ENCODE peak calls at places on chromosomes 1 and 21, in four cellular contexts. N is H9, B is mesendoderm, D is H1. X is an unnamed sample.

GRCh38 chr1:233061265-233061664 is 110.9 kb downstream of the NTPCR start:
- DNase-seq in N (no peak), B (no peak), D (no peak), X (no peak)

GRCh38 chr1:24745711-24746582 is 700 bp downstream of the CLIC4 start:
- DNase-seq in N (no peak), B (peak), D (no peak), X (peak)

GRCh38 chr1:16628361-16629111 is 15.2 kb upstream of the NBPF1 start:
- DNase-seq in N (peak), B (no peak), D (no peak), X (no peak)

GRCh38 chr1:77539510-77540142 is 142.8 kb downstream of the ZZZ3 start:
- DNase-seq in N (no peak), B (peak), D (no peak), X (peak)

GRCh38 chr1:210366767-210367166 is 38.1 kb downstream of the HHAT start:
- DNase-seq in N (peak), B (peak), D (no peak), X (no peak)

GRCh38 chr1:243742814-243743213 is 107.2 kb downstream of the AKT3 start:
- DNase-seq in N (no peak), B (no peak), D (no peak), X (peak)

GRCh38 chr1:32773018-32773763 is 44.0 kb downstream of the YARS1 start:
- DNase-seq in N (peak), B (peak), D (peak), X (peak)

GRCh38 chr1:214028569-214028968 is 40.8 kb downstream of the PROX1 start:
- DNase-seq in N (no peak), B (no peak), D (no peak), X (no peak)

GRCh38 chr1:18452550-18452949 is 28.2 kb upstream of the KLHDC7A start:
- DNase-seq in N (peak), B (peak), D (no peak), X (no peak)

GRCh38 chr21:36542312-36543101 is 62.6 kb upstream of the CLDN14 start:
- DNase-seq in N (peak), B (peak), D (peak), X (no peak)

GRCh38 chr1:94697839-94698238 is 122.3 kb upstream of the SLC44A3 start:
- DNase-seq in N (no peak), B (no peak), D (no peak), X (no peak)

GRCh38 chr21:32311621-32312020 is 13.0 kb downstream of the MRAP start:
- DNase-seq in N (no peak), B (no peak), D (no peak), X (no peak)

GRCh38 chr1:59427155-59427554 is 130.3 kb downstream of the FGGY start:
- DNase-seq in N (no peak), B (peak), D (no peak), X (peak)

GRCh38 chr1:150661156-150661555 is 31.7 kb upstream of the ENSA start:
- DNase-seq in N (no peak), B (no peak), D (no peak), X (no peak)

GRCh38 chr1:189500777-189501176 is 976.9 kb downstream of the BRINP3 start:
- DNase-seq in N (no peak), B (no peak), D (no peak), X (peak)

GRCh38 chr1:244137725-244138124 is 86.6 kb downstream of the ZBTB18 start:
- DNase-seq in N (no peak), B (no peak), D (no peak), X (peak)

GRCh38 chr1:218674280-218674773 is 329.2 kb downstream of the TGFB2 start:
- DNase-seq in N (peak), B (peak), D (peak), X (peak)

GRCh38 chr1:185512442-185512841 is 195.4 kb upstream of the IVNS1ABP start:
- DNase-seq in N (no peak), B (no peak), D (no peak), X (peak)

GRCh38 chr1:25148673-25149300 is 83.5 kb downstream of the SYF2 start:
- DNase-seq in N (peak), B (peak), D (no peak), X (no peak)

GRCh38 chr1:68000191-68000590 is 50.2 kb downstream of the DIRAS3 start:
- DNase-seq in N (no peak), B (no peak), D (no peak), X (no peak)

GRCh38 chr21:46056450-46056903 is 41.4 kb upstream of the COL6A2 start:
- DNase-seq in N (peak), B (no peak), D (no peak), X (peak)

GRCh38 chr1:11526071-11526895 is 47.3 kb downstream of the DISP3 start:
- DNase-seq in N (no peak), B (no peak), D (no peak), X (no peak)

GRCh38 chr1:11523746-11524464 is 45.0 kb downstream of the DISP3 start:
- DNase-seq in N (no peak), B (no peak), D (no peak), X (no peak)

GRCh38 chr1:11525151-11525505 is 46.2 kb downstream of the DISP3 start:
- DNase-seq in N (no peak), B (no peak), D (no peak), X (no peak)

GRCh38 chr1:11524465-11525150 is 45.7 kb downstream of the DISP3 start:
- DNase-seq in N (no peak), B (no peak), D (no peak), X (no peak)

GRCh38 chr1:11525516-11525915 is 46.6 kb downstream of the DISP3 start:
- DNase-seq in N (no peak), B (no peak), D (no peak), X (no peak)
- H3K56ac ChIP-seq in N (no peak), B (no peak), D (no peak), X (no peak)

DNA sequence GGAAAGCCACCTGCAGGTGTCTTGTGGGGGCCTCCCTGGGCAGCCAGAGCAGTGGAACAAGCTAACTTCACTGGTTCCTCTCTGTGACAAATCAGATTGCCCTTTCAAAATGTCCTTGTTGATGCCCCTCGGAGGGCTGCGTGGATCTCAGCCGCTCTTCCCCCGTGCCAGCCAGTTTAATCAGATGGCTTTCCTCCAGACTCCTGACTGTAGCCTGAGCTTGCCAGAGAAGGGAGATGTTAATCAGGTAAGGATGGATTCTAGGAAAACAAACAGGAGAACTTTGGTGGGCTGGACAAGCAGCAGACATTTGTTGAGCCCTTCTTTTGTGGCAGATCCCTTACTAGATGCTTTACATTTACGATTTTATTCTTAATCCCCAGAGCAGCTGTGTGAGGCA is 88.2 kb downstream of the DMRTA2 start:
- DNase-seq in N (no peak), B (no peak), D (no peak), X (no peak)
- H3K56ac ChIP-seq in N (no peak), B (no peak), D (no peak), X (no peak)

GRCh38 chr1:119330940-119331263 is 37.7 kb upstream of the HAO2 start:
- DNase-seq in N (no peak), B (no peak), D (no peak), X (no peak)
- H3K56ac ChIP-seq in N (no peak), B (no peak), D (no peak), X (no peak)

GRCh38 chr21:24444736-24445135 is 1162.5 kb downstream of the MRPL39 start:
- DNase-seq in N (no peak), B (no peak), D (no peak), X (no peak)

GRCh38 chr21:24450119-24450518 is 1157.2 kb downstream of the MRPL39 start:
- DNase-seq in N (no peak), B (no peak), D (no peak), X (no peak)

DNA sequence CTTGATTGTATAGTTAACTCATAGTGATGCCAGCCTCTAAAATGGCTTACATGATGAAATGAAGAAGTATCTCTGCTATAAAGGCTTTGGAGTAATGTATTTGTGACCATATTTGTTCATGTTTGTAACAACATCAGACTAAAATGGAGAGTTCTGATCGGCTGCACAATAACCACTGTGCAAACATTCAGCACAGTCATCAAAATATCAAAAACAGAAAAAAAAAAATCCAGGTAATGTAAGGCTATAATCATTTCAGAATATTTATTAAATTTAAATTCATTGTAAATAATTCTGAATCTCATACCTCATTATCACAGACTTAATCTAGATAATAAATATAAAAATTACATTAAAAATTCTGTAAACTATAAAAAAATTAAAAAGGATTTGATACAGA is 1161.8 kb downstream of the MRPL39 start:
- DNase-seq in N (no peak), B (no peak), D (no peak), X (no peak)
- H3K56ac ChIP-seq in N (no peak), B (no peak), D (no peak), X (no peak)

X was measured in IMR-90.